ENCODE peak calls at places on chromosomes 3 and 15, in eight cellular contexts. A, V, G, Z, X, H, R and P are unnamed samples.

GRCh38 chr15:75651810-75652543 is 4.3 kb downstream of the SNX33 start:
- DNase-seq in A (no peak), Z (no peak), H (no peak), G (no peak), R (no peak), V (no peak), X (no peak), P (no peak)

GRCh38 chr3:37223084-37223975 is 48.9 kb upstream of the LRRFIP2 start:
- DNase-seq in A (peak), X (no peak), G (no peak), R (no peak), H (no peak), V (no peak), Z (no peak), P (peak)

GRCh38 chr15:42394131-42394530 is 34.8 kb downstream of the CAPN3 start:
- DNase-seq in Z (no peak), V (no peak), A (no peak), G (no peak), R (no peak), H (no peak), X (no peak), P (no peak)

GRCh38 chr3:61872077-61872706 is 310.8 kb downstream of the PTPRG start:
- DNase-seq in G (no peak), R (no peak), Z (no peak), H (peak), X (no peak), A (no peak), V (peak), P (no peak)

GRCh38 chr15:84685304-84685703 is 27.3 kb upstream of the NMB start:
- DNase-seq in A (peak), R (no peak), H (peak), G (no peak), X (no peak), V (no peak), Z (no peak), P (peak)

GRCh38 chr3:49466047-49466446 is 4.0 kb upstream of the DAG1 start:
- DNase-seq in X (no peak), V (no peak), H (no peak), R (no peak), Z (no peak), A (no peak), G (no peak), P (no peak)

GRCh38 chr3:11619461-11619860 is 24.3 kb downstream of the VGLL4 start:
- DNase-seq in G (no peak), H (no peak), V (no peak), R (no peak), X (no peak), A (no peak), Z (no peak), P (no peak)

GRCh38 chr15:57792729-57793449 is 86.4 kb downstream of the POLR2M start:
- DNase-seq in G (no peak), A (peak), Z (no peak), V (no peak), R (no peak), H (no peak), X (no peak), P (no peak)

GRCh38 chr3:69370945-69371301 is 15.0 kb downstream of the FRMD4B start:
- DNase-seq in G (no peak), A (no peak), X (no peak), V (no peak), Z (no peak), H (no peak), R (no peak), P (no peak)